ENCODE peak calls at places on chromosomes 7 and 10, in nine cellular contexts. Z is substantia nigra; M is brain microvascular endothelial cell; J is hippocampal formation; B is GM20000; F is occipital lobe; P is AG20443; C is activated T-helper 1 cell treated with anti-CD3 and anti-CD28 coated beads, Interleukin-12 subunit alpha, Interleukin-12 subunit beta, Interleukin-2, Interleukin-4 antibody, amounts not matched to agents 30 ng/mL and 10 ng/mL and 1 ng/mL, durations not matched to agents 14 hours and 24 hours and 36 hours; K is GM04503. R is an unnamed sample.

GRCh38 chr10:132372516-132373095 is 24.4 kb upstream of the PWWP2B start:
- DNase-seq in Z (no peak), M (no peak), J (no peak), B (no peak), F (no peak), P (no peak), C (no peak), K (no peak), R (no peak)

GRCh38 chr10:11444148-11444516 is 167.3 kb downstream of the USP6NL start:
- DNase-seq in Z (no peak), M (no peak), J (no peak), B (no peak), F (no peak), P (no peak), C (no peak), K (no peak), R (no peak)

GRCh38 chr7:51141451-51141971 is 175.1 kb downstream of the COBL start:
- DNase-seq in Z (no peak), M (peak), J (no peak), B (no peak), F (no peak), P (peak), C (no peak), K (no peak), R (peak)

GRCh38 chr7:76131872-76132271 is 69.8 kb upstream of the SRRM3 start:
- DNase-seq in Z (no peak), M (no peak), J (no peak), B (no peak), F (peak), P (no peak), C (no peak), K (no peak), R (no peak)

GRCh38 chr10:117894339-117894738 is 152.4 kb downstream of the RAB11FIP2 start:
- DNase-seq in Z (no peak), M (no peak), J (no peak), B (no peak), F (no peak), P (no peak), C (no peak), K (no peak), R (no peak)

GRCh38 chr10:12592967-12593366 is 243.6 kb downstream of the CAMK1D start:
- DNase-seq in Z (no peak), M (peak), J (no peak), B (no peak), F (no peak), P (no peak), C (no peak), K (no peak), R (no peak)

GRCh38 chr10:102118867-102119266 is 1.3 kb downstream of the LDB1 start:
- DNase-seq in Z (peak), M (no peak), J (peak), B (no peak), F (no peak), P (no peak), C (no peak), K (no peak), R (peak)

GRCh38 chr10:107340345-107340744 is 175.8 kb upstream of the SORCS1 start:
- DNase-seq in Z (no peak), M (no peak), J (no peak), B (no peak), F (no peak), P (no peak), C (no peak), K (no peak), R (no peak)

GRCh38 chr7:117124585-117125220 is 171.4 kb downstream of the ST7 start:
- DNase-seq in Z (no peak), M (peak), J (no peak), B (no peak), F (no peak), P (peak), C (no peak), K (peak), R (peak)

GRCh38 chr7:100875356-100875751 is 451 bp downstream of the SRRT start:
- DNase-seq in Z (no peak), M (no peak), J (no peak), B (peak), F (no peak), P (peak), C (peak), K (no peak), R (peak)

GRCh38 chr10:24440817-24441790 is 232.2 kb downstream of the KIAA1217 start:
- DNase-seq in Z (no peak), M (peak), J (no peak), B (no peak), F (no peak), P (peak), C (no peak), K (no peak), R (no peak)

GRCh38 chr7:73537051-73537450 is 15.0 kb upstream of the BAZ1B start:
- DNase-seq in Z (no peak), M (no peak), J (no peak), B (no peak), F (no peak), P (no peak), C (no peak), K (no peak), R (no peak)

GRCh38 chr7:12066561-12066960 is 144.5 kb upstream of the TMEM106B start:
- DNase-seq in Z (no peak), M (no peak), J (no peak), B (no peak), F (no peak), P (no peak), C (no peak), K (no peak), R (no peak)

GRCh38 chr7:106346678-106347217 is 62.0 kb upstream of the NAMPT start:
- DNase-seq in Z (no peak), M (peak), J (no peak), B (peak), F (no peak), P (peak), C (peak), K (peak), R (peak)

GRCh38 chr10:88089498-88089897 is 226.1 kb downstream of the PTEN start:
- DNase-seq in Z (no peak), M (no peak), J (no peak), B (no peak), F (no peak), P (no peak), C (no peak), K (no peak), R (no peak)

GRCh38 chr7:66728571-66728970 is 12.0 kb upstream of the RABGEF1 start:
- DNase-seq in Z (no peak), M (no peak), J (no peak), B (no peak), F (no peak), P (no peak), C (no peak), K (no peak), R (no peak)

GRCh38 chr10:129690248-129691070 is 223.4 kb downstream of the MGMT start:
- DNase-seq in Z (no peak), M (no peak), J (no peak), B (no peak), F (no peak), P (peak), C (no peak), K (no peak), R (no peak)

GRCh38 chr7:129066290-129067131 is 11.6 kb upstream of the TNPO3 start:
- DNase-seq in Z (no peak), M (peak), J (no peak), B (no peak), F (no peak), P (peak), C (no peak), K (peak), R (peak)

GRCh38 chr10:102119417-102120141 is 589 bp downstream of the LDB1 start:
- DNase-seq in Z (peak), M (peak), J (peak), B (peak), F (peak), P (peak), C (no peak), K (peak), R (peak)

GRCh38 chr7:140656548-140657515 is 15.9 kb upstream of the ADCK2 start:
- DNase-seq in Z (no peak), M (peak), J (peak), B (peak), F (no peak), P (peak), C (peak), K (no peak), R (peak)

GRCh38 chr7:4255336-4255735 is 426.8 kb upstream of the FOXK1 start:
- DNase-seq in Z (no peak), M (no peak), J (no peak), B (no peak), F (no peak), P (no peak), C (no peak), K (no peak), R (no peak)

GRCh38 chr10:29731760-29732159 is 97.0 kb upstream of the SVIL start:
- DNase-seq in Z (no peak), M (no peak), J (no peak), B (no peak), F (no peak), P (no peak), C (no peak), K (no peak), R (no peak)

GRCh38 chr7:137838706-137839315 is 8.0 kb downstream of the DGKI start:
- DNase-seq in Z (no peak), M (no peak), J (no peak), B (no peak), F (no peak), P (no peak), C (no peak), K (no peak), R (no peak)

GRCh38 chr10:97771055-97771811 is 566 bp downstream of the SFRP5 start:
- DNase-seq in Z (no peak), M (peak), J (no peak), B (peak), F (no peak), P (peak), C (no peak), K (no peak), R (peak)

GRCh38 chr7:36522453-36523007 is 132.9 kb downstream of the ANLN start:
- DNase-seq in Z (no peak), M (no peak), J (no peak), B (no peak), F (no peak), P (no peak), C (no peak), K (no peak), R (no peak)

GRCh38 chr7:297611-298374 is 7.8 kb downstream of the FOXL3 start:
- DNase-seq in Z (no peak), M (no peak), J (no peak), B (no peak), F (no peak), P (no peak), C (no peak), K (no peak), R (no peak)

R was measured in GM03348.